ENCODE peak calls at places on chromosomes 3 and 15, in ten cellular contexts. H is psoas muscle, Q is endothelial cell, L is upper lobe of right lung, R is ascending aorta, T is HCT116, N is right lobe of liver, D is MCF 10A, I is sigmoid colon, S is fibroblast of the aortic adventitia. E is an unnamed sample.

GRCh38 chr3:161142486-161142885 is 37.3 kb upstream of the B3GALNT1 start:
- DNase-seq in S (peak), I (no peak), Q (no peak), D (no peak), N (no peak), R (no peak), T (no peak), H (no peak), L (no peak), E (no peak)

GRCh38 chr15:36558921-36559320 is 20.5 kb upstream of the CDIN1 start:
- DNase-seq in T (no peak), S (peak), D (no peak), L (no peak), Q (no peak), R (no peak), N (no peak), I (no peak), H (no peak), E (no peak)

GRCh38 chr3:153463895-153464294 is 301.9 kb downstream of the RAP2B start:
- DNase-seq in D (no peak), L (no peak), Q (no peak), R (no peak), N (no peak), T (no peak), H (no peak), S (no peak), I (no peak), E (no peak)

GRCh38 chr15:81311834-81312459 is 12.0 kb downstream of the STARD5 start:
- DNase-seq in Q (no peak), I (no peak), N (no peak), L (no peak), T (no peak), H (no peak), D (no peak), R (no peak), S (no peak), E (no peak)

GRCh38 chr3:50381315-50381714 is 22.0 kb upstream of the TMEM115 start:
- DNase-seq in T (no peak), Q (no peak), L (no peak), I (no peak), R (no peak), S (no peak), D (no peak), N (no peak), H (no peak), E (no peak)

GRCh38 chr3:127108796-127109195 is 84.1 kb upstream of the PRR23E start:
- DNase-seq in H (no peak), L (no peak), Q (no peak), S (no peak), D (no peak), I (no peak), N (no peak), R (no peak), T (no peak), E (no peak)

GRCh38 chr3:112653881-112654300 is 12.9 kb upstream of the CCDC80 start:
- DNase-seq in H (no peak), I (peak), Q (no peak), D (peak), T (no peak), S (peak), L (no peak), R (no peak), N (no peak), E (no peak)

GRCh38 chr3:147099076-147099475 is 307.3 kb downstream of the ZIC4 start:
- DNase-seq in T (no peak), L (no peak), N (no peak), R (no peak), I (no peak), D (no peak), Q (no peak), S (peak), H (no peak), E (no peak)

GRCh38 chr15:75024102-75024636 is 779 bp downstream of the PPCDC start:
- DNase-seq in N (no peak), D (peak), T (no peak), L (no peak), R (no peak), H (no peak), I (no peak), S (peak), Q (no peak), E (no peak)

GRCh38 chr3:5505163-5505562 is 317.7 kb downstream of the EDEM1 start:
- DNase-seq in I (no peak), N (no peak), R (no peak), H (no peak), L (no peak), D (no peak), T (no peak), Q (no peak), S (no peak), E (no peak)

GRCh38 chr3:127846576-127846975 is 24.3 kb upstream of the MGLL start:
- DNase-seq in T (no peak), D (no peak), S (no peak), I (no peak), Q (no peak), L (no peak), N (no peak), R (no peak), H (no peak), E (no peak)

GRCh38 chr15:95041297-95041696 is 809.9 kb downstream of the MCTP2 start:
- DNase-seq in H (no peak), R (no peak), I (no peak), S (no peak), Q (no peak), T (no peak), D (no peak), L (no peak), N (no peak), E (no peak)

GRCh38 chr15:88727439-88727838 is 75.8 kb upstream of the ACAN start:
- DNase-seq in L (no peak), T (no peak), D (no peak), Q (no peak), I (no peak), S (no peak), H (no peak), R (no peak), N (no peak), E (no peak)

GRCh38 chr15:50883903-50884302 is 24.6 kb upstream of the AP4E1 start:
- DNase-seq in I (no peak), H (no peak), D (peak), T (no peak), R (no peak), Q (no peak), N (no peak), S (peak), L (no peak), E (no peak)

GRCh38 chr15:65773386-65774111 is 18.5 kb downstream of the DENND4A start:
- DNase-seq in T (no peak), S (no peak), D (no peak), R (no peak), Q (no peak), N (no peak), I (no peak), L (no peak), H (no peak), E (no peak)

GRCh38 chr15:67074886-67075229 is 9.5 kb downstream of the SMAD3 start:
- DNase-seq in R (no peak), S (peak), N (no peak), I (no peak), Q (no peak), D (no peak), H (no peak), T (no peak), L (no peak), E (no peak)

GRCh38 chr3:46395210-46395661 is 11.6 kb downstream of the CCR5AS start:
- DNase-seq in H (no peak), T (no peak), N (no peak), I (no peak), R (no peak), D (no peak), Q (no peak), S (no peak), L (no peak), E (no peak)

GRCh38 chr15:100919481-100920405 is 586 bp downstream of the LRRK1 start:
- DNase-seq in H (peak), I (no peak), D (peak), R (no peak), L (peak), T (no peak), Q (peak), S (no peak), N (peak), E (peak)

GRCh38 chr3:178078933-178079332 is 457.3 kb upstream of the KCNMB2 start:
- DNase-seq in R (no peak), S (peak), N (no peak), L (no peak), Q (no peak), I (no peak), T (no peak), H (no peak), D (no peak), E (no peak)

GRCh38 chr15:56484284-56484683 is 19.3 kb upstream of the MNS1 start:
- DNase-seq in S (no peak), N (no peak), Q (no peak), H (no peak), L (no peak), D (no peak), T (no peak), R (no peak), I (no peak), E (peak)

GRCh38 chr3:129971368-129972052 is 3.0 kb upstream of the TRH start:
- DNase-seq in H (no peak), T (no peak), L (no peak), S (no peak), R (no peak), Q (no peak), N (no peak), I (no peak), D (no peak), E (no peak)

GRCh38 chr3:56339244-56339643 is 129.0 kb downstream of the ERC2 start:
- DNase-seq in I (no peak), D (no peak), Q (no peak), H (no peak), R (no peak), L (no peak), S (no peak), N (no peak), T (no peak), E (no peak)

GRCh38 chr3:158103131-158103955 is 2.9 kb downstream of the SHOX2 start:
- DNase-seq in R (no peak), L (peak), S (no peak), T (no peak), Q (peak), I (no peak), D (no peak), H (peak), N (peak), E (peak)

GRCh38 chr3:106920609-106921008 is 456.6 kb upstream of the CCDC54 start:
- DNase-seq in S (no peak), D (no peak), I (no peak), T (no peak), H (no peak), Q (no peak), R (no peak), N (no peak), L (no peak), E (no peak)

GRCh38 chr3:138888569-138888968 is 53.8 kb upstream of the PIK3CB start:
- DNase-seq in Q (no peak), S (no peak), N (no peak), R (no peak), I (no peak), H (no peak), D (no peak), T (no peak), L (no peak), E (no peak)

GRCh38 chr3:138890555-138891187 is 55.9 kb upstream of the PIK3CB start:
- DNase-seq in D (no peak), L (no peak), R (no peak), H (no peak), I (no peak), S (no peak), Q (no peak), N (no peak), T (no peak), E (no peak)

GRCh38 chr3:138889792-138890191 is 55.1 kb upstream of the PIK3CB start:
- DNase-seq in S (no peak), Q (no peak), I (no peak), N (no peak), T (no peak), H (no peak), R (no peak), L (no peak), D (no peak), E (no peak)
- TF ChIP-seq CTCF in S (no peak), Q (no peak), I (no peak), N (no peak), T (no peak), H (no peak), R (no peak), L (no peak), D (no peak), E (no peak)

DNA sequence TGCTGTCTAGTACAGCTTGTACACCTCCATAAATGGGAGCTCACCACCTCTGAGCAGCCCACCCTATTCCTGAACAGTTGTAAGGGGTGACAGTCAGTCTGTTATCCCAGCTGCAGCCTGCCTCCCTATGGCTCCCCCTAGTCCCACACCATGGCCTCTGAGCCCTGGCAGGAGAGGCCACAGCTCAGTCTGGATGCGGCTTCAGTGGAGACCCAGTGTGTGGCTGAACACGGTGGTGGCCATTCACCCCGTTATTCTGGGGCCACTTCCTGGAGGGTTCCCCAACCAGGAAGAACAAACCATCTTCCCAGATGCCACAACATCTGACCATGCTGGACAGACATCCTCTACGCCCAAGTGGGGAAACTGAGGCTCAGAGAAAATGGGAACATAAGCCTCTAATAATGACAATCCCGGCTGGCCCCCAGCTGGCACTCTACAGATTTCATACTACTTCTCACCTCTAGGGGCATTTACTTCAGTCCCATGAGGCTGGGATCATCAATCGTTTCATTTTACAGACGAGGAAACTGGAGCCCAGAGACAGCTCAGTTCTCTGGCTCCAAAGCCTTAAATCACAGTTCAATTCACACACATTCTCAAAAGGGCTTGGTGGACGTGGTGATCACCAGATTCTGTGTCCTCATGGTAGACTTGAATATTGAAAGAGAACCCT is 9.3 kb upstream of the GRIP2 start:
- DNase-seq in Q (no peak), S (peak), N (no peak), L (no peak), D (peak), T (peak), H (no peak), I (no peak), R (no peak), E (no peak)
- TF ChIP-seq CTCF in Q (peak), S (peak), N (peak), L (peak), D (no peak), T (peak), H (no peak), I (no peak), R (no peak), E (no peak)

GRCh38 chr15:76967067-76967466 is 27.9 kb upstream of the PSTPIP1 start:
- DNase-seq in H (no peak), L (no peak), S (no peak), T (no peak), D (no peak), R (no peak), I (no peak), Q (no peak), N (no peak), E (no peak)
- TF ChIP-seq CTCF in H (no peak), L (no peak), S (no peak), T (no peak), D (no peak), R (no peak), I (no peak), Q (no peak), N (no peak), E (no peak)

DNA sequence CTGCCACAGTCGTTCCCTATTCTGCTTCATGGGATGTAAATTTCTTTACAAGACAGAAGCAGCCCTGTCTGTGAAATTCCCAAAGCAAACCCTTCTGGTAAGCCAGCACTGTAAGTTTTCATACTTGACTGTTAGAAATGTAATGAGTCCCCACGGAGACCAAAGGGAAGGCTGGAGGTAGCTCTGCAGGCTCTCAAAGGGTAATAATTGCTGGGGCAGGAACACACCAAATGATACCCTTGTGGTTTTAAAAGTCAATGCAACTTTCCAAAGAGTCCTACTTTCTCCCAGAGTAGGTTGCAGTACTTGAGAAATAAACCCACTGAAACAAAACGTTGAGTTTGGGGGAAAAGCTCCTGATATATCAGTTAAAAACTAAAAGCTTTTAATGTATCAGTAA is 129.8 kb upstream of the HES1 start:
- DNase-seq in I (no peak), D (no peak), H (no peak), S (no peak), R (no peak), Q (no peak), N (no peak), L (no peak), T (no peak), E (no peak)
- TF ChIP-seq CTCF in I (no peak), D (no peak), H (no peak), S (peak), R (no peak), Q (no peak), N (no peak), L (no peak), T (peak), E (no peak)

DNA sequence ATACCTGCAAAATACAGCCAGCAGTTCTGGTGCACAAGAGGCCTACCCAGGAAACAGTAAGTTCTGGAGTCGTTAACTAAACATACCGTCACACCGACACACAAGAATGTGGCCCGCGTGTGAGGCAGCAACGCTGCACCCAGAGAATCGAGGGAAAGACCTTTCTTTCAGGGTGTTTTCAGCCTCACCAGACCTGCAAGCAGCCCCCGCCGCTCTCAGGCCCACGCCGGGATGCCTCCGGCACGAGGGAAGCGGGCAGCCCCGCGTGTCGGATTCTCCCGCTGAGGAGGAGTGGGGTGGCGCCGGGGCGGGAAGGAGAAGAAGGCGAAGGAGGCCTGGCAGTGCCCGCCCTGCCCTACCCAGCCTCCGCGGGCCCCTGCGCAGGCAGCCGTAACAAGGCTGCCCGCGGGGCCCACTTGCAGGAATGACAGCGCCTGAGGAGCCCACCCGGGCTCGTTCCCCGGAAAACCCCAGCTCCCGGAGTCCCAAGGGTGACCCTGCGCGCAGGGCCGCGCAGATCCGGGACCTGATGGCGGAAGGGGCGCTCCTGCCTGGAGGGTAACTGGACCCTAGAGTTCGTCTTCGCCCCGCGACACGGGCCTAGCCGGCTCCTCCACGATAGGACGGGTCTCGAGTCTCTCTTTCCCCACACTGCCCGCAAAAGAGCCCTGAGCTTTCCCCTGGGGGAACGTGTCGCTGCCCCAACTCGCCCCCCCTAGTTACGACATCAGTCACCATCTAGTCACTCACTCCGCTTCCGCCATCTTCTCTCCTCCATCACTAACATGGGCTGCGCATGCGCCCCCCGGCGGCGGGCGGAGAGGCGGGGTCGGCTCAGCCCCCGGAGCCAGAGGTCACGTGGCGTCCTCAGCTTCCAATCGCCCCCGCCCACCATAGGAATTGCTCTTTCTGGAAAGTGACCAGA is at the start of gene PHC3:
- DNase-seq in N (peak), R (peak), L (peak), S (peak), T (peak), Q (peak), I (peak), H (peak), D (peak), E (peak)
- TF ChIP-seq CTCF in N (peak), R (no peak), L (peak), S (no peak), T (no peak), Q (no peak), I (peak), H (peak), D (no peak), E (no peak)

DNA sequence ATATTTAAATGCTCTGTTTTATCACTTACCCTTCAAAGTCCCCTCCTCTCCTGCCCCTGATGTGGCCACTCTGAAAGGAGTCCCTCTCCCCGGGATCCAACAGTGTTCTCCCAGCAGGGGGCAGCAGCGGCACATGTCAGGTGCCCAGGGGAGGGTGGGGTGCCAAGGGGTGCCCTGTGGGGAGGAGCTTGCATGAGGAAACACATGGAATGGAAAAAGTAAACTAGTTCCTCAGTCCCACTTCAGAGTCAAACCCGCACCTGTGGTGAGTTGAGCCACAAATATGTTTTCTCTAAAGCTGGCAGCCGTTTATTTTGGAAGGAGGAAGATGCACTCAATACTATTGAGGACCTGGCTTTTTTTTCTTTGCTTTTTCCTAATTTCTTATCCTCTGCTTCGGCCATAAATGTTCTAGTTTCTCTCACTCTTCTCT is 30.1 kb upstream of the NRROS start:
- DNase-seq in H (peak), I (peak), S (peak), D (peak), R (peak), Q (peak), N (peak), T (peak), L (peak), E (peak)
- TF ChIP-seq CTCF in H (peak), I (peak), S (peak), D (peak), R (peak), Q (peak), N (peak), T (peak), L (peak), E (peak)

DNA sequence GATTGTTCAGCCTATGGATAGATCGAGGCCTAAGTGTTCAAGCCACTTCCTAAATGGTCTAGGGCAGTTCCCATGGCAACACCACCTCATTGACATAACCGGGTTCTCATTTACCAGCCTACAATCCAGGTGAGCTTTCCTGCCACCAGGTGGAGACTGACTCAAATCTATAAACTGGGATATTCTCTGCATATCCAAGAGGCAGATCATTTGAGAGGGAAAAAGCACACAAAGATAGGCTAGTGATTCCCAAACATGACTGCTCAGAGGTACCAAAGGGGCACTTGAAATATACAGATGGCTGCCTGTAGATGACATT is 141.3 kb upstream of the PROK2 start:
- DNase-seq in L (no peak), N (no peak), I (no peak), R (no peak), Q (peak), D (peak), S (peak), H (no peak), T (peak), E (no peak)
- TF ChIP-seq CTCF in L (peak), N (peak), I (no peak), R (no peak), Q (peak), D (peak), S (peak), H (no peak), T (peak), E (peak)

GRCh38 chr3:13452490-13453335 is 27.4 kb upstream of the HDAC11 start:
- DNase-seq in N (no peak), L (no peak), H (no peak), T (peak), I (no peak), D (peak), R (no peak), S (peak), Q (peak), E (no peak)
- TF ChIP-seq CTCF in N (peak), L (peak), H (peak), T (peak), I (peak), D (peak), R (peak), S (peak), Q (peak), E (peak)

E was measured in nephron progenitor cell.